ENCODE peak calls at places on chromosome 2, in eight cellular contexts. S is aorta; H is iPS-NIHi11; Z is activated CD4-positive, alpha-beta T cell treated with anti-CD3 and anti-CD28 coated beads, Interleukin-2, amount 10 ng/mL, durations not matched to agents 7 days and 5 days; T is effector memory CD4-positive, alpha-beta T cell; O is B cell; P is stimulated activated CD8-positive, alpha-beta memory T cell treated with anti-CD3 and anti-CD28 coated beads, Interleukin-15, amount 100 ng/mL, for 24 hours; I is progenitor cell of endocrine pancreas. K is an unnamed sample.

GRCh38 chr2:112690853-112691390 is 29.9 kb upstream of the NT5DC4 start:
- DNase-seq in S (peak; percentile 83), H (peak; percentile 62), Z (peak; percentile 78), T (peak; percentile 31), O (peak; percentile 68), P (no peak), I (peak; percentile 27), K (peak; percentile 82)

GRCh38 chr2:125408839-125409502 is 1247.0 kb upstream of the GYPC start:
- DNase-seq in S (no peak), H (no peak), Z (no peak), T (no peak), O (no peak), P (no peak), I (no peak), K (no peak)

GRCh38 chr2:3637692-3638455 is 20.1 kb upstream of the ALLC start:
- DNase-seq in S (peak; percentile 67), H (no peak), Z (no peak), T (no peak), O (no peak), P (no peak), I (no peak), K (peak; percentile 65)

GRCh38 chr2:120701096-120701860 is 34.4 kb upstream of the GLI2 start:
- DNase-seq in S (peak; percentile 54), H (no peak), Z (no peak), T (no peak), O (no peak), P (no peak), I (no peak), K (no peak)

GRCh38 chr2:60439219-60439974 is 114.1 kb downstream of the BCL11A start:
- DNase-seq in S (no peak), H (peak; percentile 50), Z (no peak), T (no peak), O (peak; percentile 89), P (no peak), I (peak; percentile 21), K (peak; percentile 72)

GRCh38 chr2:127637725-127638252 is 8.2 kb upstream of the GPR17 start:
- DNase-seq in S (no peak), H (peak; percentile 78), Z (no peak), T (no peak), O (peak; percentile 48), P (no peak), I (no peak), K (peak; percentile 74)

GRCh38 chr2:186590538-186591441 is 934 bp downstream of the ITGAV start:
- DNase-seq in S (no peak), H (peak; percentile 30), Z (no peak), T (peak; percentile 5), O (peak; percentile 22), P (no peak), I (no peak), K (no peak)

GRCh38 chr2:26520065-26520464 is 42.1 kb upstream of the OTOF start:
- DNase-seq in S (no peak), H (no peak), Z (no peak), T (no peak), O (no peak), P (no peak), I (no peak), K (no peak)

GRCh38 chr2:70541481-70542020 is 12.1 kb downstream of the TGFA start:
- DNase-seq in S (no peak), H (no peak), Z (no peak), T (no peak), O (no peak), P (no peak), I (no peak), K (no peak)

K was measured in left lung.